ENCODE peak calls at places on chromosomes 1 and 21, in nine cellular contexts. J, Y, X, S, P, Q, O, C and H are unnamed samples.

GRCh38 chr21:32367158-32367557 is 25.7 kb downstream of the URB1 start:
- DNase-seq in J (no peak), Y (no peak), X (no peak), S (no peak), P (no peak), Q (no peak), O (peak; percentile 31), C (no peak), H (no peak)

GRCh38 chr1:233319272-233319671 is 8.3 kb upstream of the MAP3K21 start:
- DNase-seq in J (no peak), Y (no peak), X (no peak), S (no peak), P (no peak), Q (no peak), O (no peak), C (no peak), H (no peak)

GRCh38 chr1:180269848-180270766 is 40.0 kb downstream of the LHX4 start:
- DNase-seq in J (peak; percentile 80), Y (no peak), X (no peak), S (no peak), P (no peak), Q (no peak), O (no peak), C (no peak), H (no peak)

GRCh38 chr1:220786337-220787068 is at the start of gene MTARC1:
- DNase-seq in J (peak; percentile 94), Y (peak; percentile 78), X (peak; percentile 90), S (peak; percentile 87), P (no peak), Q (peak; percentile 64), O (peak; percentile 38), C (peak; percentile 73), H (peak; percentile 70)

GRCh38 chr1:152497273-152497672 is 13.3 kb upstream of the LCE5A start:
- DNase-seq in J (no peak), Y (no peak), X (no peak), S (no peak), P (no peak), Q (no peak), O (peak; percentile 8), C (no peak), H (no peak)

GRCh38 chr1:40646385-40646784 is 19.1 kb downstream of the RIMS3 start:
- DNase-seq in J (no peak), Y (no peak), X (no peak), S (no peak), P (no peak), Q (no peak), O (peak; percentile 71), C (no peak), H (no peak)

GRCh38 chr1:29646161-29646775 is 409.9 kb downstream of the PTPRU start:
- DNase-seq in J (peak; percentile 36), Y (peak; percentile 39), X (no peak), S (peak; percentile 2), P (no peak), Q (no peak), O (no peak), C (no peak), H (no peak)

GRCh38 chr1:160746870-160747500 is 7.9 kb downstream of the SLAMF7 start:
- DNase-seq in J (no peak), Y (no peak), X (no peak), S (no peak), P (no peak), Q (no peak), O (no peak), C (no peak), H (no peak)

GRCh38 chr1:47399138-47399840 is 16.8 kb upstream of the FOXE3 start:
- DNase-seq in J (no peak), Y (no peak), X (no peak), S (no peak), P (no peak), Q (no peak), O (no peak), C (no peak), H (no peak)

GRCh38 chr1:172286629-172287076 is 133.8 kb upstream of the C1orf105 start:
- DNase-seq in J (no peak), Y (no peak), X (no peak), S (no peak), P (no peak), Q (no peak), O (peak; percentile 93), C (no peak), H (no peak)

GRCh38 chr1:48572632-48573258 is 100.7 kb upstream of the SPATA6 start:
- DNase-seq in J (peak; percentile 94), Y (peak; percentile 80), X (peak; percentile 89), S (peak; percentile 76), P (no peak), Q (peak; percentile 48), O (peak; percentile 23), C (peak; percentile 86), H (peak; percentile 64)

GRCh38 chr1:89519779-89520358 is 4.8 kb upstream of the LRRC8B start:
- DNase-seq in J (peak; percentile 55), Y (no peak), X (peak; percentile 26), S (no peak), P (no peak), Q (peak; percentile 71), O (peak; percentile 73), C (no peak), H (no peak)

GRCh38 chr1:168234846-168235547 is 9.2 kb downstream of the SFT2D2 start:
- DNase-seq in J (peak; percentile 80), Y (no peak), X (peak; percentile 27), S (no peak), P (no peak), Q (peak; percentile 54), O (peak; percentile 59), C (no peak), H (no peak)

GRCh38 chr1:66022904-66023620 is 230.4 kb downstream of the PDE4B start:
- DNase-seq in J (peak; percentile 45), Y (no peak), X (no peak), S (no peak), P (no peak), Q (no peak), O (peak; percentile 18), C (no peak), H (no peak)

GRCh38 chr1:89941110-89941770 is 53.7 kb upstream of the ZNF326 start:
- DNase-seq in J (no peak), Y (no peak), X (no peak), S (no peak), P (no peak), Q (peak; percentile 27), O (no peak), C (no peak), H (no peak)

GRCh38 chr1:109850827-109851226 is 59.8 kb upstream of the CSF1 start:
- DNase-seq in J (no peak), Y (no peak), X (no peak), S (no peak), P (no peak), Q (no peak), O (peak; percentile 54), C (no peak), H (no peak)

GRCh38 chr1:71994646-71995045 is 287.7 kb downstream of the NEGR1 start:
- DNase-seq in J (no peak), Y (no peak), X (no peak), S (no peak), P (no peak), Q (no peak), O (no peak), C (no peak), H (no peak)
- TF ChIP-seq CTCF in J (no peak), Y (no peak), X (no peak), S (no peak), P (no peak), Q (no peak), O (no peak), C (no peak), H (no peak)

GRCh38 chr1:91770675-91771074 is 115.3 kb downstream of the TGFBR3 start:
- DNase-seq in J (no peak), Y (no peak), X (no peak), S (no peak), P (no peak), Q (no peak), O (no peak), C (no peak), H (no peak)

GRCh38 chr1:91766883-91767282 is 119.1 kb downstream of the TGFBR3 start:
- DNase-seq in J (no peak), Y (no peak), X (no peak), S (no peak), P (no peak), Q (no peak), O (no peak), C (no peak), H (no peak)

GRCh38 chr1:91768120-91768519 is 117.8 kb downstream of the TGFBR3 start:
- DNase-seq in J (no peak), Y (no peak), X (no peak), S (no peak), P (no peak), Q (no peak), O (no peak), C (no peak), H (no peak)

GRCh38 chr1:91769698-91770232 is 116.2 kb downstream of the TGFBR3 start:
- DNase-seq in J (no peak), Y (no peak), X (no peak), S (no peak), P (no peak), Q (no peak), O (no peak), C (no peak), H (no peak)

DNA sequence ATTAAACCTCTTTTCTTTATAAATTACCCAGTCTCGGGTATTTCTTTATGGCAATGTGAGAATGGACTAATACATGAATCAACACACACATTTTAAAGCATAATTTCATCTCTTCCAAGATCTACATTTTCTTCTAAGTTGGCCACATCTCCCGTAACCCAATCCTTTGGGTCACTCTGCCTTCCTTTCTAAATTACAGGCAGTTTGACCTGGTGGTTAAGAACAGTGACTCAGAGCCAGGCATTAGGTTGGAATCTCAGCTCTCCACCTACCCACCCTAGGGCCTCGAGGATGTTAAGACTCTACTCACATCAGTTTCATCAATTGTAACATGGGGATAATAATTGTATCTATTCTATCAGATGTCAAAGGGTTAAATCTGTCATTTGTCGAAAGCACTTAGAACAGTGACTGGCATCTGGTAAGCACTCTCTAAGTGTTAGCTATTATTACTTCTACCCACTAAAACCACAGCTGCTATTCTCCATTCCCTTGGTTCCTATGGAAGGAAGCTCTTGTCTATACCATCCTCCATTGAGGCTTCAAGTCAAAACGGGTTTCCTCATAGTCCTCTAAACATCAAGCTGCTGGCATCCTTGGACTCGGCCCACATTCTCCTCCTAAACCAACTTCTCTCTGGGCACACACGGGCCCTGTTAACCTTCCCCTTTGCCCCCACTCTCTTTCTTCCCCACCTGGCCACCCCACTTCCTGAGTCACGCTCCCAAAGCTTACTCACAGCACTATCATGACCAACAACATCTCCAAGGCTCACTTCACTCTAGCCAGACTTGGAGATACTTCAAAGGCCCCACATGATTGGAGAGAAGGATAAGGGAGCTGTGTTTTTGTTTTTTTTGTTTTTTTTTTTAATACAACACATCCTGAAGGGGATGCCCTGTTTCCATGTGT is 116.9 kb downstream of the TGFBR3 start:
- DNase-seq in J (no peak), Y (no peak), X (no peak), S (no peak), P (no peak), Q (no peak), O (peak; percentile 34), C (no peak), H (no peak)
- TF ChIP-seq CTCF in J (no peak), Y (no peak), X (no peak), S (no peak), P (no peak), Q (no peak), O (no peak), C (no peak), H (no peak)

GRCh38 chr1:207860531-207860930 is 50.4 kb downstream of the CD34 start:
- DNase-seq in J (peak; percentile 22), Y (no peak), X (no peak), S (no peak), P (no peak), Q (no peak), O (no peak), C (no peak), H (no peak)
- TF ChIP-seq CTCF in J (no peak), Y (no peak), X (no peak), S (no peak), P (no peak), Q (no peak), O (no peak), C (no peak), H (no peak)

GRCh38 chr21:39183272-39184049 is at the start of gene PSMG1:
- DNase-seq in J (peak; percentile 98), Y (peak; percentile 97), X (peak; percentile 97), S (peak; percentile 98), P (peak; percentile 71), Q (peak; percentile 90), O (peak; percentile 94), C (peak; percentile 91), H (peak; percentile 85)
- TF ChIP-seq CTCF in J (no peak), Y (no peak), X (no peak), S (no peak), P (no peak), Q (no peak), O (no peak), C (no peak), H (no peak)